ENCODE peak calls at places on chromosomes 3 and 15, in five cellular contexts. A is trophoblast cell, W is neuronal stem cell, U is H9, D is H1. N is an unnamed sample.

GRCh38 chr3:168870892-168871291 is 775.2 kb upstream of the GOLIM4 start:
- DNase-seq in A (no peak), W (no peak), U (no peak), D (no peak), N (no peak)

GRCh38 chr15:100095896-100096600 is 245.7 kb downstream of the ADAMTS17 start:
- DNase-seq in A (no peak), W (no peak), U (no peak), D (no peak), N (no peak)

GRCh38 chr3:138460536-138461205 is 26.3 kb downstream of the ESYT3 start:
- DNase-seq in A (no peak), W (no peak), U (peak), D (peak), N (no peak)

GRCh38 chr15:33154366-33155166 is 39.9 kb downstream of the FMN1 start:
- DNase-seq in A (peak), W (no peak), U (no peak), D (no peak), N (peak)

GRCh38 chr15:47711654-47712053 is 5.7 kb upstream of the SEMA6D start:
- DNase-seq in A (peak), W (no peak), U (no peak), D (no peak), N (peak)

GRCh38 chr3:196835081-196835480 is 32.6 kb upstream of the SENP5 start:
- DNase-seq in A (peak), W (no peak), U (no peak), D (no peak), N (no peak)

GRCh38 chr3:31800436-31800835 is 180.6 kb downstream of the OSBPL10 start:
- DNase-seq in A (no peak), W (no peak), U (no peak), D (no peak), N (no peak)

GRCh38 chr15:73985101-73985873 is 6.8 kb downstream of the STOML1 start:
- DNase-seq in A (no peak), W (no peak), U (no peak), D (no peak), N (no peak)

GRCh38 chr3:107884719-107885460 is 205.9 kb downstream of the CD47 start:
- DNase-seq in A (peak), W (no peak), U (no peak), D (no peak), N (peak)

GRCh38 chr3:117443014-117443413 is 733.4 kb downstream of the TUSC7 start:
- DNase-seq in A (peak), W (no peak), U (no peak), D (no peak), N (no peak)

GRCh38 chr15:55990986-55991385 is 2.4 kb downstream of the NEDD4 start:
- DNase-seq in A (no peak), W (no peak), U (no peak), D (no peak), N (no peak)

GRCh38 chr3:71425491-71426071 is 157.9 kb downstream of the FOXP1 start:
- DNase-seq in A (no peak), W (no peak), U (no peak), D (no peak), N (no peak)

GRCh38 chr3:107315136-107315535 is 62.1 kb upstream of the CCDC54 start:
- DNase-seq in A (no peak), W (no peak), U (no peak), D (no peak), N (peak)

GRCh38 chr3:173843060-173843459 is 445.5 kb downstream of the NLGN1 start:
- DNase-seq in A (no peak), W (no peak), U (no peak), D (no peak), N (no peak)

GRCh38 chr3:159028706-159029105 is 226.9 kb downstream of the MFSD1 start:
- DNase-seq in A (no peak), W (no peak), U (no peak), D (no peak), N (no peak)

GRCh38 chr15:82066455-82066854 is 20.6 kb upstream of the MEX3B start:
- DNase-seq in A (no peak), W (no peak), U (no peak), D (no peak), N (no peak)

GRCh38 chr3:154887869-154888268 is 192.2 kb upstream of the MME start:
- DNase-seq in A (no peak), W (no peak), U (no peak), D (no peak), N (no peak)

GRCh38 chr3:9130318-9131110 is 118.9 kb downstream of the SRGAP3 start:
- DNase-seq in A (no peak), W (no peak), U (no peak), D (no peak), N (no peak)

GRCh38 chr3:158453865-158454264 is 117.1 kb upstream of the MLF1 start:
- DNase-seq in A (no peak), W (no peak), U (no peak), D (no peak), N (no peak)

GRCh38 chr15:62964251-62964650 is 78.3 kb upstream of the TPM1 start:
- DNase-seq in A (no peak), W (no peak), U (no peak), D (no peak), N (no peak)

GRCh38 chr15:70142322-70143191 is 44.8 kb upstream of the TLE3 start:
- DNase-seq in A (peak), W (no peak), U (no peak), D (no peak), N (peak)

GRCh38 chr15:85313339-85313738 is 67.1 kb upstream of the AKAP13 start:
- DNase-seq in A (no peak), W (no peak), U (no peak), D (no peak), N (no peak)

GRCh38 chr15:42036112-42036905 is 15.5 kb upstream of the PLA2G4E start:
- DNase-seq in A (no peak), W (no peak), U (peak), D (no peak), N (no peak)

GRCh38 chr15:80730931-80731330 is 35.8 kb downstream of the ABHD17C start:
- DNase-seq in A (no peak), W (no peak), U (no peak), D (no peak), N (no peak)

GRCh38 chr3:72032435-72033118 is 247.6 kb upstream of the PROK2 start:
- DNase-seq in A (no peak), W (no peak), U (peak), D (no peak), N (no peak)

GRCh38 chr3:52245322-52246263 is at the start of gene PPM1M:
- DNase-seq in A (peak), W (peak), U (peak), D (peak), N (peak)

GRCh38 chr3:126568776-126569342 is 10.1 kb upstream of the C3orf22 start:
- DNase-seq in A (no peak), W (no peak), U (peak), D (no peak), N (no peak)

GRCh38 chr15:80856400-80856799 is 77.2 kb downstream of the CEMIP start:
- DNase-seq in A (no peak), W (no peak), U (no peak), D (no peak), N (no peak)

GRCh38 chr3:14145670-14146380 is 21.0 kb downstream of the TMEM43 start:
- DNase-seq in A (no peak), W (no peak), U (peak), D (no peak), N (no peak)

GRCh38 chr3:58522759-58523425 is 14.1 kb downstream of the ACOX2 start:
- DNase-seq in A (no peak), W (no peak), U (no peak), D (peak), N (no peak)

GRCh38 chr3:137131081-137131480 is 173.3 kb downstream of the IL20RB start:
- DNase-seq in A (no peak), W (no peak), U (no peak), D (no peak), N (no peak)

GRCh38 chr3:184181596-184181995 is 4.4 kb upstream of the ABCF3 start:
- DNase-seq in A (no peak), W (no peak), U (no peak), D (no peak), N (no peak)

GRCh38 chr15:31298707-31299172 is 27.9 kb upstream of the KLF13 start:
- DNase-seq in A (no peak), W (no peak), U (no peak), D (peak), N (no peak)

GRCh38 chr3:8239718-8240698 is 261.6 kb upstream of the LMCD1 start:
- DNase-seq in A (peak), W (peak), U (peak), D (peak), N (peak)

GRCh38 chr3:152518346-152518745 is 249.6 kb downstream of the MBNL1 start:
- DNase-seq in A (no peak), W (no peak), U (no peak), D (peak), N (no peak)

GRCh38 chr15:31299588-31300207 is 26.9 kb upstream of the KLF13 start:
- DNase-seq in A (no peak), W (no peak), U (no peak), D (peak), N (no peak)

GRCh38 chr3:27573780-27574437 is 89.7 kb upstream of the SLC4A7 start:
- DNase-seq in A (no peak), W (no peak), U (no peak), D (no peak), N (no peak)

GRCh38 chr3:27567251-27567650 is 83.1 kb upstream of the SLC4A7 start:
- DNase-seq in A (no peak), W (no peak), U (no peak), D (no peak), N (no peak)

GRCh38 chr3:27570421-27571106 is 86.4 kb upstream of the SLC4A7 start:
- DNase-seq in A (no peak), W (no peak), U (no peak), D (no peak), N (no peak)

GRCh38 chr3:27565201-27565827 is 81.1 kb upstream of the SLC4A7 start:
- DNase-seq in A (no peak), W (no peak), U (no peak), D (no peak), N (no peak)

DNA sequence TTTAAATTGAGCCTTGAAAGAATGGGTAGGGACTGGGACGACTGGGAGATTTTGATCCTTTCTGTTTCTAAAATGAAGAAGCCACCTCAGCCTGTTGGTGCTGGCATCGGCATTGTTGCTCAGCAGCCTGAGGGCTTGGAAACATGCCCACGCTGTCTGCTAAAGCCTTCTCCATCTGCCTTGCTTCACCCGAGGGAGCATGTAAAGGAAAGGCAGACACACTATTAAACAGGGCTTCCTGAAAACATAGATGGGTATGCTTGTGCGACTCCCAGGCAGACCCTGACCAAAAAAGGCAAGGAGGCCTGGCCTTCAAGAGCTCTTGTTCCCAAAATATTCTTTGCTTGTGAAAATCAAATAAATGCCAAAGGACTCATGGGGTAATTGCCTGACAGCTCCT is 84.2 kb upstream of the SLC4A7 start:
- DNase-seq in A (no peak), W (no peak), U (no peak), D (no peak), N (no peak)
- H2BK12ac ChIP-seq in A (no peak), W (no peak), U (no peak), D (no peak), N (no peak)

GRCh38 chr3:115804200-115804599 is 180.9 kb downstream of the GAP43 start:
- DNase-seq in A (no peak), W (no peak), U (no peak), D (no peak), N (no peak)
- H3K14ac ChIP-seq in A (no peak), W (no peak), U (no peak), D (no peak), N (no peak)

DNA sequence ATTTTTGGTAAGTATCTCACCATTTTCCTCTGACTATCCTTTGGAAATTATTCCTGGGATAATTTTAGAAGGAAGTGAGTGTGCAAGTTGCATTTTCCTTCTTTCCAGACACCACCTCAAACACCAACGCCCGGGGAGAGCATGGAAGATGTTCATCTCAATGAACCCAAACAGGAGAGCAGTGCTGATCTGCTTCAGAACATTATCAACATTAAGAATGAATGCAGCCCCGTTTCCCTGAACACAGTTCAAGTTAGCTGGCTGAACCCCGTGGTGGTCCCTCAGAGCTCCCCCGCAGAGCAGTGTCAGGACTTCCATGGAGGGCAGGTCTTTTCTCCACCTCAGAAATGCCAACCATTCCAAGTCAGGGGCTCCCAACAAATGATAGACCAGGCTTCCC is 3.7 kb downstream of the NFKBIZ start:
- DNase-seq in A (no peak), W (no peak), U (no peak), D (no peak), N (no peak)
- H3K27ac ChIP-seq in A (no peak), W (no peak), U (no peak), D (no peak), N (peak)

DNA sequence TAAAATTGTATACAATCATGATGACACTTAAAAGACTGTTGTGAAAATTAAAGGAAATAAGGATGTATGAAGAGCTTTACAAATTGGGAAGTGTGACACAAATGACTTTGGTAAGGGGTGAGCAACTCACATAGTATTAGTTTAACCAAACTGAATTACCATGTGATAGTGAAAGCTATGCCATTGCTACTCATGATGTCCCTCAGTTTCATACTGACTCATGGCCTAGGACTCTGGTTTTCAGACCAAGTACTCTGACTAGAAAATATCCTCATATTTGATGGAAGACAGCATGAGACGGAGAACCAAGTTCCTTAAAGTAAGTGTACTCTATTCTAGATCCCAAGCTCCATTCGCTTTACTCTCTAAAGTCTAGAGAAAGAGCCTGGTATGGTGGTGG is 203.2 kb upstream of the ICE2 start:
- DNase-seq in A (no peak), W (no peak), U (no peak), D (no peak), N (peak)
- H2BK12ac ChIP-seq in A (no peak), W (no peak), U (no peak), D (no peak), N (no peak)

DNA sequence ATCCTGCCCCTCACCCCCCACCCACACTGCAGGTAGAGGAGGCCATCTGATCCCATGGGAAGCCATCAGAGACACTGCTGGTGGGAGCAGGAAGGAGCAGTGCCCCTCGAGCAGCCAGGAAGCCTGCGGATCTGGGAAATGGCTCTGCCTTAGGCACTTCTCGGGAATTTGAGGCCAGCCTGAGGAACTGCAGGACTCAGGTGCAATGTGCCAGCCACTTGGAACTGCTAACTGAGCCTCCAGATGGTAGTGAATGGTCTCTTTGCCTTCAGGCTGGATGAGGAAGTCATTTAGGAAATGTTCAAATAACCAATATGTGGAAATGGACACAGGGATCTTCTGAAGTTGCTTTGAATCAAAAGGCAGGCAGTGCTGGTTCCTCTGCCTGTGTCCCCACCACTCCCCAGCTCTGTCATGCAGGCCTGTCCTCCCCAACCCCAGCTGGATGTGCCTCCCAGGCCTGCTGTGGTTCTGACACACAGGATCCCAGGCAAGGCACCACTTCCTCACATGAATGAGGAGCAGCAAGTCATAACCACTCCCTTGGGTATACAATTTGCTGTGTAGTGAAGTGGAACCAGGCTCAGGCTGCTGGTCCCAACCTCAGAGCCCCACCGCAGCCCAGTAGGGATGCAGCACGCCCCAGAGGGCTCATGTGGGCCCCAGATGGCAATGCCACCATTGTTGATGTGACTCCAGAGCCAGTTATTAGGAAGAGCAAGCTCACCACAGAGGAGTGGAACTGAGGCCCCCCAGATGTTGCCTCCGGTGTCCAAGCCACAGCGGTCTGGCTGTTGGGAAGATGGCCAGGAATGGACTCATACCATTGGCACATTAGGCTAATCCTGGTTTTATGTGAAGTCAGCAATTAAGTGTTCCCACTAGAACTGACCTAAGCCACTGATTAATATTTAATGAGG is 46.5 kb upstream of the LIMD1 start:
- DNase-seq in A (peak), W (no peak), U (no peak), D (no peak), N (no peak)
- H3K14ac ChIP-seq in A (no peak), W (no peak), U (no peak), D (no peak), N (no peak)

DNA sequence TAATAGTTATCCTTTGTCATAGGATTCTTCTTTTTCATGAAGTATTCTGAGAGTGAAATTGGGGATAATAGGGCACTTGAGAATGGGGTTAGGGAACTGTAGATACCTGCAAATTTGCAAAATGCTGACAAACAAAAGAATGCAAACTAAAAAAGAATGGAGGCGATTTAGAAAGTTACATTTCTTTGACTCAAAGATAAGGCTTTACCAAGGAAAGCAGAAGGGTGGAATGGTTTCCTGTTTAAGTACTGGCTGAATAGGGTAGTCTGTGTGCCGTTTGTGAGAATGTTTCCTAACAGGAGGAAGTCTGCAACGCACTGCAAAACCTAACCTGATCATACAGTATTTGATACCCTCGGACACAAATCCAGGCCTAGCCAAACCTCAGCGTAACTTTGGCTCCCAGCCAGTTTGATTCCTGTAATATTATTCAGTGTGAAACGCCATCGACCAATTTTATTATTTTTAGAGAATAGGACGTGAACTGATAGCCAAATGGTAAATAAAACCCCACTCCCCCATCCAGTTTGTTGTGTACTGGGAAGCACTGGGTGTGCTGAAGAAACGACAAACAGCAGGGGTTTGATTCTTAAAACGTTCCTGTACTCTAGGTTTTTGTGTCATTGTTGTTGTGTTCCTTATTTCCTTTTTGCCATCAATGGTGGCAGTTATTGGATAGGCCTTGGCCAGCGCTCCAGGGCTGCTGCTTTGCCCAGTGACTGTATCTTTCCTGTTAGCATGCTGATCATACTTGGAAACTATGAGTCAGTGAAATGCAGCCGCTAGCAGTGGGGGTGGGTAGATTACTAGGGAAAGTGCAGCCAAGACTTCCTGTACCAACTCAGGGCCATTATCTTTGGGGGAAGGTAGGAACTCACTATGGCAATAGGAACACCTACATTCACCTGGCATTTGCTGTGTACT is 148.0 kb upstream of the TBL1XR1 start:
- DNase-seq in A (peak), W (no peak), U (peak), D (no peak), N (peak)
- H3K27ac ChIP-seq in A (peak), W (no peak), U (no peak), D (no peak), N (peak)

DNA sequence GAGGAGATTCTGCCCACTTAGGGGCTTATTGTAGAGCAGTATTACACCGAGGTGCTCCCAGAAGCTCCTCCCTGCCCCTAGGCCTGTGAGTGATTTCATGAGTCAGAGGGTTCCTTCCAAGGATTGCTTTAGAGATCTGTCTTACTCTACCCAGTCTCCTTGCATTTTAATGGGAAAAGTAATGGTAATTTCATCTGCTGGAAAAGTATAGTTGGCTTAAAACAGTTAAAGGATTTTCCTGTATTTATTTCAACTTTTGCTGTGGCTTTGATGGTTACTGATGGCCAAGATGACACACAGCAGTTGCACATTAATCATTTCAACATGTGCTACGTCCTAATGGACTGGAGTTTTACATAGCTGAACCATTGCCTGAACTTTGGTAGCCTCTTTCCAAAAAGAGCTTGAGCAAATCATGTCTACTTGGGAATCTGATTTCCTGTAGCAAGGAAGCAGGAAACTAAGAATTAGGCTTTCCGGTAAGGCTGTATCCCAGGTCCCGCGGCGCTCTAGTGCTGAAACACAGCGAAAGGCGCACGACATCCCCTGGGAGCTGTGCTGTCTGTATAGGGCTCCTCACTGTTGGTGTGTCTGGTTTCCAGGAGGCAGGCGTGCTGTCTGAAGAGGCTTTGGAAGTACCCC is 9.2 kb upstream of the PGPEP1L start:
- DNase-seq in A (peak), W (no peak), U (no peak), D (peak), N (peak)
- H2BK12ac ChIP-seq in A (no peak), W (no peak), U (no peak), D (no peak), N (no peak)

GRCh38 chr3:124843496-124843895 is 43.7 kb downstream of the ITGB5 start:
- DNase-seq in A (no peak), W (no peak), U (no peak), D (no peak), N (no peak)
- H3K14ac ChIP-seq in A (no peak), W (no peak), U (no peak), D (no peak), N (no peak)

N was measured in mesenchymal stem cell.